ENCODE peak calls at places on chromosomes 6 and 20, in ten cellular contexts. One of them, this sample, is unnamed.

GRCh38 chr6:141653590-141653989 is 479.1 kb upstream of the GJE1 start:
- DNase-seq in HFF-Myc: no peak
- DNase-seq in A549: no peak
- DNase-seq in GM06990: no peak
- DNase-seq in cardiac fibroblast: peak
- DNase-seq in prostate gland: no peak
- DNase-seq in uterus: no peak
- DNase-seq in coronary artery: no peak
- DNase-seq in choroid plexus epithelial cell: peak
- DNase-seq in AG09309: no peak
- DNase-seq in this sample: no peak

GRCh38 chr6:125810435-125810834 is 19.7 kb downstream of the NCOA7 start:
- DNase-seq in A549: no peak
- DNase-seq in choroid plexus epithelial cell: no peak
- DNase-seq in GM06990: no peak
- DNase-seq in AG09309: no peak
- DNase-seq in coronary artery: no peak
- DNase-seq in HFF-Myc: no peak
- DNase-seq in uterus: no peak
- DNase-seq in prostate gland: no peak
- DNase-seq in cardiac fibroblast: no peak
- DNase-seq in this sample: no peak

GRCh38 chr6:166563200-166563599 is 23.3 kb downstream of the RAMACL start:
- DNase-seq in prostate gland: no peak
- DNase-seq in HFF-Myc: no peak
- DNase-seq in uterus: no peak
- DNase-seq in cardiac fibroblast: no peak
- DNase-seq in coronary artery: peak
- DNase-seq in A549: no peak
- DNase-seq in GM06990: no peak
- DNase-seq in AG09309: no peak
- DNase-seq in choroid plexus epithelial cell: no peak
- DNase-seq in this sample: no peak

GRCh38 chr6:10310826-10311225 is 104.0 kb downstream of the TFAP2A start:
- DNase-seq in HFF-Myc: no peak
- DNase-seq in GM06990: no peak
- DNase-seq in coronary artery: no peak
- DNase-seq in prostate gland: peak
- DNase-seq in cardiac fibroblast: no peak
- DNase-seq in uterus: no peak
- DNase-seq in A549: no peak
- DNase-seq in choroid plexus epithelial cell: no peak
- DNase-seq in AG09309: no peak
- DNase-seq in this sample: no peak

GRCh38 chr6:149566372-149567193 is at the start of gene GINM1:
- DNase-seq in GM06990: peak
- DNase-seq in prostate gland: peak
- DNase-seq in AG09309: no peak
- DNase-seq in cardiac fibroblast: peak
- DNase-seq in choroid plexus epithelial cell: peak
- DNase-seq in coronary artery: peak
- DNase-seq in HFF-Myc: no peak
- DNase-seq in A549: peak
- DNase-seq in uterus: peak
- DNase-seq in this sample: no peak

GRCh38 chr6:138443979-138444378 is 40.0 kb downstream of the HEBP2 start:
- DNase-seq in AG09309: no peak
- DNase-seq in coronary artery: no peak
- DNase-seq in A549: no peak
- DNase-seq in cardiac fibroblast: no peak
- DNase-seq in uterus: no peak
- DNase-seq in HFF-Myc: no peak
- DNase-seq in prostate gland: no peak
- DNase-seq in GM06990: no peak
- DNase-seq in choroid plexus epithelial cell: no peak
- DNase-seq in this sample: no peak

GRCh38 chr6:160226118-160226541 is 32.5 kb downstream of the SLC22A2 start:
- DNase-seq in choroid plexus epithelial cell: no peak
- DNase-seq in AG09309: peak
- DNase-seq in uterus: no peak
- DNase-seq in A549: no peak
- DNase-seq in coronary artery: no peak
- DNase-seq in prostate gland: no peak
- DNase-seq in HFF-Myc: no peak
- DNase-seq in GM06990: no peak
- DNase-seq in cardiac fibroblast: peak
- DNase-seq in this sample: no peak

GRCh38 chr6:110720066-110720465 is 95.2 kb downstream of the CDK19 start:
- DNase-seq in choroid plexus epithelial cell: no peak
- DNase-seq in HFF-Myc: no peak
- DNase-seq in coronary artery: no peak
- DNase-seq in uterus: no peak
- DNase-seq in A549: no peak
- DNase-seq in cardiac fibroblast: no peak
- DNase-seq in prostate gland: no peak
- DNase-seq in AG09309: no peak
- DNase-seq in GM06990: no peak
- DNase-seq in this sample: no peak

GRCh38 chr6:50846109-50846859 is 27.6 kb downstream of the TFAP2B start:
- DNase-seq in prostate gland: no peak
- DNase-seq in AG09309: no peak
- DNase-seq in uterus: no peak
- DNase-seq in GM06990: no peak
- DNase-seq in choroid plexus epithelial cell: no peak
- DNase-seq in cardiac fibroblast: no peak
- DNase-seq in A549: no peak
- DNase-seq in HFF-Myc: no peak
- DNase-seq in coronary artery: no peak
- DNase-seq in this sample: no peak

GRCh38 chr6:151392429-151392828 is 1.1 kb upstream of the ZBTB2 start:
- DNase-seq in uterus: no peak
- DNase-seq in choroid plexus epithelial cell: no peak
- DNase-seq in cardiac fibroblast: no peak
- DNase-seq in AG09309: no peak
- DNase-seq in A549: no peak
- DNase-seq in GM06990: no peak
- DNase-seq in prostate gland: no peak
- DNase-seq in coronary artery: no peak
- DNase-seq in HFF-Myc: no peak
- DNase-seq in this sample: no peak
- H3K4me3 ChIP-seq in uterus: peak
- H3K4me3 ChIP-seq in choroid plexus epithelial cell: peak
- H3K4me3 ChIP-seq in cardiac fibroblast: peak
- H3K4me3 ChIP-seq in AG09309: peak
- H3K4me3 ChIP-seq in A549: peak
- H3K4me3 ChIP-seq in GM06990: peak
- H3K4me3 ChIP-seq in prostate gland: peak
- H3K4me3 ChIP-seq in coronary artery: peak
- H3K4me3 ChIP-seq in HFF-Myc: peak
- H3K4me3 ChIP-seq in this sample: peak

GRCh38 chr6:13305256-13305650 is 23.1 kb downstream of the TBC1D7 start:
- DNase-seq in prostate gland: no peak
- DNase-seq in uterus: no peak
- DNase-seq in coronary artery: no peak
- DNase-seq in cardiac fibroblast: no peak
- DNase-seq in A549: no peak
- DNase-seq in AG09309: no peak
- DNase-seq in GM06990: no peak
- DNase-seq in HFF-Myc: no peak
- DNase-seq in choroid plexus epithelial cell: no peak
- DNase-seq in this sample: no peak

GRCh38 chr6:13302751-13303667 is 25.3 kb downstream of the TBC1D7 start:
- DNase-seq in cardiac fibroblast: peak
- DNase-seq in coronary artery: no peak
- DNase-seq in uterus: no peak
- DNase-seq in GM06990: peak
- DNase-seq in A549: peak
- DNase-seq in choroid plexus epithelial cell: peak
- DNase-seq in HFF-Myc: peak
- DNase-seq in AG09309: peak
- DNase-seq in prostate gland: no peak
- DNase-seq in this sample: peak

GRCh38 chr6:13304580-13305255 is 23.6 kb downstream of the TBC1D7 start:
- DNase-seq in cardiac fibroblast: peak
- DNase-seq in AG09309: no peak
- DNase-seq in uterus: no peak
- DNase-seq in A549: no peak
- DNase-seq in choroid plexus epithelial cell: peak
- DNase-seq in prostate gland: no peak
- DNase-seq in HFF-Myc: no peak
- DNase-seq in GM06990: peak
- DNase-seq in coronary artery: no peak
- DNase-seq in this sample: no peak

GRCh38 chr6:13303668-13304017 is 24.7 kb downstream of the TBC1D7 start:
- DNase-seq in coronary artery: no peak
- DNase-seq in GM06990: peak
- DNase-seq in choroid plexus epithelial cell: peak
- DNase-seq in A549: no peak
- DNase-seq in cardiac fibroblast: peak
- DNase-seq in AG09309: no peak
- DNase-seq in HFF-Myc: peak
- DNase-seq in uterus: peak
- DNase-seq in prostate gland: no peak
- DNase-seq in this sample: no peak

GRCh38 chr6:13304101-13304500 is 24.2 kb downstream of the TBC1D7 start:
- DNase-seq in A549: no peak
- DNase-seq in uterus: no peak
- DNase-seq in choroid plexus epithelial cell: peak
- DNase-seq in cardiac fibroblast: no peak
- DNase-seq in AG09309: no peak
- DNase-seq in prostate gland: no peak
- DNase-seq in HFF-Myc: no peak
- DNase-seq in GM06990: no peak
- DNase-seq in coronary artery: no peak
- DNase-seq in this sample: no peak
- TF ChIP-seq CTCF in A549: no peak
- TF ChIP-seq CTCF in uterus: no peak
- TF ChIP-seq CTCF in choroid plexus epithelial cell: no peak
- TF ChIP-seq CTCF in cardiac fibroblast: no peak
- TF ChIP-seq CTCF in AG09309: no peak
- TF ChIP-seq CTCF in prostate gland: no peak
- TF ChIP-seq CTCF in HFF-Myc: no peak
- TF ChIP-seq CTCF in GM06990: no peak
- TF ChIP-seq CTCF in coronary artery: no peak
- TF ChIP-seq CTCF in this sample: no peak

GRCh38 chr20:38447251-38447661 is 12.1 kb upstream of the SNHG17 start:
- DNase-seq in GM06990: no peak
- DNase-seq in AG09309: no peak
- DNase-seq in choroid plexus epithelial cell: no peak
- DNase-seq in A549: no peak
- DNase-seq in uterus: no peak
- DNase-seq in coronary artery: no peak
- DNase-seq in HFF-Myc: no peak
- DNase-seq in cardiac fibroblast: no peak
- DNase-seq in prostate gland: no peak
- DNase-seq in this sample: no peak

GRCh38 chr20:38445901-38446425 is 10.8 kb upstream of the SNHG17 start:
- DNase-seq in A549: no peak
- DNase-seq in HFF-Myc: no peak
- DNase-seq in AG09309: no peak
- DNase-seq in coronary artery: no peak
- DNase-seq in GM06990: no peak
- DNase-seq in uterus: no peak
- DNase-seq in prostate gland: no peak
- DNase-seq in choroid plexus epithelial cell: no peak
- DNase-seq in cardiac fibroblast: no peak
- DNase-seq in this sample: no peak

GRCh38 chr20:38449046-38449445 is 13.9 kb upstream of the SNHG17 start:
- DNase-seq in AG09309: no peak
- DNase-seq in cardiac fibroblast: no peak
- DNase-seq in HFF-Myc: no peak
- DNase-seq in prostate gland: no peak
- DNase-seq in uterus: no peak
- DNase-seq in choroid plexus epithelial cell: no peak
- DNase-seq in coronary artery: no peak
- DNase-seq in GM06990: no peak
- DNase-seq in A549: no peak
- DNase-seq in this sample: no peak

GRCh38 chr20:38446441-38447209 is 11.5 kb upstream of the SNHG17 start:
- DNase-seq in AG09309: peak
- DNase-seq in HFF-Myc: peak
- DNase-seq in choroid plexus epithelial cell: peak
- DNase-seq in uterus: peak
- DNase-seq in A549: peak
- DNase-seq in coronary artery: peak
- DNase-seq in cardiac fibroblast: peak
- DNase-seq in prostate gland: peak
- DNase-seq in GM06990: peak
- DNase-seq in this sample: peak

GRCh38 chr20:38447931-38448675 is 13.0 kb upstream of the SNHG17 start:
- DNase-seq in coronary artery: no peak
- DNase-seq in choroid plexus epithelial cell: no peak
- DNase-seq in AG09309: no peak
- DNase-seq in uterus: no peak
- DNase-seq in HFF-Myc: no peak
- DNase-seq in cardiac fibroblast: no peak
- DNase-seq in GM06990: peak
- DNase-seq in prostate gland: no peak
- DNase-seq in A549: no peak
- DNase-seq in this sample: no peak
- H3K4me3 ChIP-seq in coronary artery: no peak
- H3K4me3 ChIP-seq in choroid plexus epithelial cell: no peak
- H3K4me3 ChIP-seq in AG09309: no peak
- H3K4me3 ChIP-seq in uterus: no peak
- H3K4me3 ChIP-seq in HFF-Myc: peak
- H3K4me3 ChIP-seq in cardiac fibroblast: no peak
- H3K4me3 ChIP-seq in GM06990: peak
- H3K4me3 ChIP-seq in prostate gland: peak
- H3K4me3 ChIP-seq in A549: peak
- H3K4me3 ChIP-seq in this sample: no peak

GRCh38 chr20:32891926-32892660 is 33.4 kb downstream of the EFCAB8 start:
- DNase-seq in A549: no peak
- DNase-seq in prostate gland: no peak
- DNase-seq in uterus: no peak
- DNase-seq in AG09309: no peak
- DNase-seq in GM06990: no peak
- DNase-seq in coronary artery: no peak
- DNase-seq in choroid plexus epithelial cell: no peak
- DNase-seq in HFF-Myc: no peak
- DNase-seq in cardiac fibroblast: no peak
- DNase-seq in this sample: no peak

GRCh38 chr20:32891491-32891890 is 32.8 kb downstream of the EFCAB8 start:
- DNase-seq in uterus: no peak
- DNase-seq in AG09309: no peak
- DNase-seq in GM06990: no peak
- DNase-seq in prostate gland: no peak
- DNase-seq in coronary artery: no peak
- DNase-seq in choroid plexus epithelial cell: no peak
- DNase-seq in HFF-Myc: no peak
- DNase-seq in cardiac fibroblast: no peak
- DNase-seq in A549: no peak
- DNase-seq in this sample: no peak

GRCh38 chr20:32894711-32895355 is 36.1 kb downstream of the EFCAB8 start:
- DNase-seq in HFF-Myc: no peak
- DNase-seq in choroid plexus epithelial cell: no peak
- DNase-seq in coronary artery: no peak
- DNase-seq in AG09309: no peak
- DNase-seq in prostate gland: no peak
- DNase-seq in uterus: no peak
- DNase-seq in A549: no peak
- DNase-seq in cardiac fibroblast: no peak
- DNase-seq in GM06990: no peak
- DNase-seq in this sample: no peak

GRCh38 chr20:32893263-32893877 is 34.6 kb downstream of the EFCAB8 start:
- DNase-seq in prostate gland: no peak
- DNase-seq in A549: no peak
- DNase-seq in uterus: no peak
- DNase-seq in HFF-Myc: no peak
- DNase-seq in AG09309: no peak
- DNase-seq in coronary artery: no peak
- DNase-seq in cardiac fibroblast: no peak
- DNase-seq in choroid plexus epithelial cell: no peak
- DNase-seq in GM06990: no peak
- DNase-seq in this sample: no peak

GRCh38 chr20:32893878-32894483 is 35.3 kb downstream of the EFCAB8 start:
- DNase-seq in HFF-Myc: no peak
- DNase-seq in uterus: no peak
- DNase-seq in cardiac fibroblast: peak
- DNase-seq in GM06990: no peak
- DNase-seq in A549: peak
- DNase-seq in AG09309: no peak
- DNase-seq in prostate gland: no peak
- DNase-seq in coronary artery: no peak
- DNase-seq in choroid plexus epithelial cell: peak
- DNase-seq in this sample: no peak
- TF ChIP-seq CTCF in HFF-Myc: peak
- TF ChIP-seq CTCF in uterus: no peak
- TF ChIP-seq CTCF in cardiac fibroblast: peak
- TF ChIP-seq CTCF in GM06990: peak
- TF ChIP-seq CTCF in A549: peak
- TF ChIP-seq CTCF in AG09309: peak
- TF ChIP-seq CTCF in prostate gland: no peak
- TF ChIP-seq CTCF in coronary artery: no peak
- TF ChIP-seq CTCF in choroid plexus epithelial cell: peak
- TF ChIP-seq CTCF in this sample: peak

This sample was measured in BJ.